ENCODE peak calls at places on chromosomes 16 and 17, in five cellular contexts. K is ascending aorta, C is lung, A is ovary, O is esophagus muscularis mucosa. I is an unnamed sample. For H3K4me1, the result is how much of the 10 kb centered on the place peaks cover.

GRCh38 chr16:85570735-85571562 is 42.2 kb upstream of the GSE1 start:
- DNase-seq in K (no peak), O (no peak), A (no peak), C (peak), I (no peak)

GRCh38 chr17:3712811-3713463 is 10.8 kb upstream of the HASPIN start:
- DNase-seq in O (no peak), A (no peak), C (no peak), K (no peak), I (no peak)

GRCh38 chr16:83903739-83904138 is 4.8 kb downstream of the MLYCD start:
- DNase-seq in A (peak), K (no peak), O (no peak), C (no peak), I (no peak)

GRCh38 chr16:51402785-51403184 is 251.7 kb upstream of the SALL1 start:
- DNase-seq in A (no peak), O (no peak), K (no peak), C (no peak), I (no peak)

GRCh38 chr16:75093598-75094540 is 22.7 kb downstream of the LDHD start:
- DNase-seq in A (no peak), K (no peak), O (no peak), C (no peak), I (no peak)

GRCh38 chr17:10603889-10604288 is 53.2 kb downstream of the MYH3 start:
- DNase-seq in K (no peak), O (no peak), A (no peak), C (no peak), I (no peak)

GRCh38 chr17:48471807-48472484 is 41.9 kb upstream of the SKAP1 start:
- DNase-seq in A (no peak), K (no peak), C (no peak), O (no peak), I (no peak)

GRCh38 chr16:11585460-11586374 is 1.0 kb downstream of the LITAF start:
- DNase-seq in A (peak), K (peak), C (no peak), O (no peak), I (no peak)

GRCh38 chr17:66678827-66679226 is 156.1 kb upstream of the CACNG5 start:
- DNase-seq in K (no peak), A (no peak), O (no peak), C (no peak), I (no peak)

GRCh38 chr17:17191346-17191792 is 14.8 kb downstream of the PLD6 start:
- DNase-seq in K (peak), C (no peak), O (no peak), A (no peak), I (no peak)

GRCh38 chr17:66829386-66829864 is 5.5 kb upstream of the CACNG5 start:
- DNase-seq in A (peak), O (no peak), K (no peak), C (peak), I (peak)

GRCh38 chr16:3536851-3537250 is 36.0 kb downstream of the CLUAP1 start:
- DNase-seq in K (peak), C (no peak), O (no peak), A (no peak), I (no peak)

GRCh38 chr16:3599121-3599520 is 12.3 kb downstream of the SLX4 start:
- DNase-seq in C (no peak), K (no peak), O (no peak), A (no peak), I (no peak)

GRCh38 chr17:67993153-67993997 is 2.9 kb downstream of the C17orf58 start:
- DNase-seq in K (peak), C (peak), O (peak), A (peak), I (peak)

GRCh38 chr17:4858880-4859260 is 25.7 kb downstream of the MINK1 start:
- DNase-seq in A (no peak), C (no peak), K (peak), O (no peak), I (no peak)

GRCh38 chr17:37147301-37147812 is 198.6 kb downstream of the AATF start:
- DNase-seq in C (no peak), A (no peak), K (no peak), O (no peak), I (peak)

GRCh38 chr16:67647111-67647651 is 2.2 kb downstream of the CARMIL2 start:
- DNase-seq in C (no peak), K (no peak), O (no peak), A (no peak), I (no peak)

GRCh38 chr16:87383522-87384161 is at the start of gene FBXO31:
- DNase-seq in C (peak), A (peak), O (peak), K (peak), I (peak)

GRCh38 chr16:87382023-87382785 is 1.4 kb downstream of the FBXO31 start:
- DNase-seq in C (no peak), A (no peak), K (no peak), O (no peak), I (peak)

GRCh38 chr16:87380403-87380802 is 3.2 kb downstream of the FBXO31 start:
- DNase-seq in A (no peak), K (no peak), O (no peak), C (no peak), I (no peak)

GRCh38 chr16:87384162-87384999 is 805 bp upstream of the FBXO31 start:
- DNase-seq in K (peak), O (no peak), C (peak), A (peak), I (peak)

GRCh38 chr16:87380875-87381274 is 2.7 kb downstream of the FBXO31 start:
- DNase-seq in A (no peak), K (no peak), C (no peak), O (no peak), I (peak)
- H3K4me1 ChIP-seq in A (under half), K (under half), C (under half), O (half or more), I (under half)

GRCh38 chr17:42660692-42661345 is 1.7 kb downstream of the TUBG2 start:
- DNase-seq in A (peak), O (no peak), C (no peak), K (peak), I (no peak)
- H3K4me3 ChIP-seq in A (no peak), O (no peak), C (no peak), K (peak), I (no peak)

DNA sequence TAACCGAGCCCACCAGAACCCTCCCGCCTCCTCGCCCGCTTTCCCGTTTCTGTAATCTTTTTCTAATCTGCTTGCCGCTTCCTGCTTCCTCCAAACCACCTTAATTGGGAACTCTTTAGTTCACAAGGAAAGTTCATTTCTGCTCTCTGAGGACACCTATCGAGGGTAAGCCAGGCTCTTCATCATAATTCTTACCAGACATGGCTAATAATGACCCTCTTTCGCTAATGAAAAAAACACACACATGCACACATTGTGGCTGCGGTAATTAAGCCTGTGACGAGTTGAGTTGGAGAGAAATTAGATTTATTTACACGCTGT is 100.7 kb downstream of the ZNF423 start:
- DNase-seq in C (no peak), A (no peak), K (no peak), O (no peak), I (peak)
- TF ChIP-seq CTCF in C (no peak), A (peak), K (peak), O (peak), I (peak)

GRCh38 chr17:28053725-28054124 is 11.2 kb downstream of the NLK start:
- DNase-seq in A (no peak), K (no peak), O (no peak), C (no peak), I (no peak)
- H3K4me1 ChIP-seq in A (under half), K (under half), O (under half), C (under half), I (under half)

DNA sequence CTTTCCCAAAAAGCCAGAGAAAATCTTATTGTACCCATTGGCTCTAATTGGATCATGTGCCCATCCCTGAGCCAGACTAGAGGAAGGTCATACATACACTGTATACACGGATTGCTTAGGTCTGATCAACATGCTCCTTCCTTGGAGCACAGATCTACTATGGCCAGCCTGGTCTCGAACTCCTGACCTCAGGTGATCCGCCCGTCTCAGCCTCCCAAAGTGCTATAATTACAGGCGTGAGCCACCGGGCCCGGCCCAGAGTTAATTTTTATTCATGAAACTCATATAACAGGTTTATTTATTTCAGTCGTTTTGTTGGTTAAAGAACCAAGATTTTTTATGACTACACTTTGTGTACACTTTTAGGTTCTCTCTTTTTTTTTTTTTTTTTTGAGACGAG is 1.2 kb upstream of the TAOK1 start:
- DNase-seq in C (no peak), A (no peak), K (peak), O (no peak), I (no peak)
- H3K4me3 ChIP-seq in C (no peak), A (no peak), K (no peak), O (no peak), I (no peak)

DNA sequence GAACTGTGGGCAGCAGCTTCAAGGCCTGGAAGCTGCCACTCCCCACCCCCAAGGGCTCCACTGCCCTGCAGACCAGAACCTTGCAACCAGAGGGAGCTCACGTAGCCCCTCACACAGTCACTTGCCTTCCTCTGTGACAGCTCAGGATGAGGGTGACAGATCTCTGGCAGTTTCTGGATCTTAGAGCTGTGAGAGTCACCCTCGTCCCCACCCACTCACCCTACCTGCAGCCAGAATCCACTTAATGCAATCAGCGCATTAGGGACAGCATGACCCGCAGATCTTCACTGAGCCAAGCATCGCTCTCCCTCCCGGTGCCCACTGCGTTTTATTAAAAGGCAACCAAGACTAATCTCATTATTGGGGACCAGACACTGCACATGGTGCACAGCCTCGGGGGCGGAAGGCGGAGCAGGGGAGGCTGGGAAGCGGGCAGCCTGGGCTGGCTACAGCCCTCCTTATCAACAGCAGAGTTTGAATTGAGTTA is 3.5 kb downstream of the CYB561 start:
- DNase-seq in K (no peak), O (no peak), C (no peak), A (no peak), I (no peak)
- TF ChIP-seq CTCF in K (no peak), O (no peak), C (no peak), A (no peak), I (peak)

DNA sequence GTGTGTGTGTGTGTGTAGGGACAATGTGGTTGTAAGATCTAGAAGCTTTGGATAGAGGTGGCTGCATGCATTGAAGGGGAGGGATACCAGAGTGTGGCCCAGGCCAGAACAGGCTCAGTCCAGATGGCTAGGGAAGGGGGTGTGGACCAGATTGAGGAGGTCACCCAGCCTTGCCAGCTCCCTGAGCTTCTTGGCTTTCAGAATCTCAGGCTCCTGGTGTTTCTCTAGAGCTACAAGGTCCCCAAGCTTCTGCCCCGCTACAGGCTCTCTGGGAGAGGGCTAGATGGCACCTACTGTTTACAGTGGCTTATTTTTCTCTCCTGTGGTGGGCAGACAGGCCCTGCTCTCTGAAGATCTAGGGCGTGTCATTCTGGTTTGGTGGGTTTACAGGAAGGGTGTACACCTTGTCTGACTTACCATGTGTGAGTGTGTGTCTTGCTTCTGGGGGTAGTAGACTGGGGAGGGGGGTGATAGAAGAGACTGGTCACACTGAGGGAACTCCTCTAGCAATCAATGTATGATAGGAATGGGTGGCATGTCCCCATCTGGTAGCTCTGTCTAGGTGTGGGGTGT is 1.0 kb downstream of the RARA start:
- DNase-seq in K (peak), C (no peak), O (no peak), A (no peak), I (no peak)
- H3K4me1 ChIP-seq in K (half or more), C (under half), O (half or more), A (under half), I (under half)

DNA sequence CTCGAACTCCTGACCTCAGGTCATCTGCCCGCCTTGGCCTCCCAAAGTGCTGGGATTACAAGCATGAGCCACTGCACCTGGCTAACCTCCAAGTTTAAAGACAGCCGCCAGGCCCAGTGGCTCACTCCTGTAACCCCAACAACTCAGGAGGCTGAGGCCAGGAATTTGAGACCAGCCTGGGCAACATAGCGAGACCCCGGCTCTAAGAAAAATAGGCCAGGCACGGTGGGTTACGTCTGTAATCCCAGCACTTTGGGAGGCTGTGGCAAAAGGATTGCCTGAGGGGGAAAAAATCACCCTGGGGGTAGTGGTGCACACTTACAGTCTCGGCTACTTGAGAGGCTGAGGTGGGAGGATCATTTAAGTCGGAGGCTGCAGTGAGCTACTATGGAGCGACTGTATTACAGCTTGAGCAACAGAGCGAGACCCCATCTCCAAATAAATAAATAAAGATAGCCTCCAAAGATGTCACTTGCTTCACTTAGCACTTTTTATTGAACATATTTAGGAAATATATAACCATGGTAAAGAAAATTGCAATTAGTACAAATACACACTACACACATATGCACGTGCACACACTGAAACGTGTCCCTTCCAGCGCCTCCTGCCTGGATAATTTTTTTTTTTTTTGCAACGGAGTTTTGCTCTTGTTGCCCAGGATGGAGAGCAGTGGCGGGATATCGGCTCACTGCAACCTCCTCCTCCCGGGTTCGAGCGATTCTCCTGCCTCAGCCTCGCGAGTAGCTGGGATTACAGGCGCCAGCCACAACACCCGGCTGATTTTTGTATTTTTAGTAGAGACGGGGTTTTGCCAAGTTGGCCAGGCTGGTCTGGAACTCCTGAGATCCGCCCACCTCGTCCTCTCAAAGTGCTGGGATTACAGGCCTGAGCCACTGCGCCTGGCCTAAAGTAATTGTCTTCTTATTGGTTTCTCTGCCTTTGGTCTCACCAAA is 1.4 kb upstream of the BCKDK start:
- DNase-seq in K (no peak), O (no peak), C (no peak), A (no peak), I (no peak)
- H3K4me3 ChIP-seq in K (no peak), O (no peak), C (no peak), A (no peak), I (no peak)